ENCODE peak calls at places on chromosomes 7 and 10, in five cellular contexts. X is Kasumi-1, R is cardiac muscle cell, S is EH, V is HAP-1. M is an unnamed sample.

GRCh38 chr7:93108003-93108402 is 9.8 kb downstream of the SAMD9 start:
- DNase-seq in X (no peak), R (no peak), S (no peak), V (no peak), M (no peak)

GRCh38 chr10:86960863-86961434 is 2.5 kb downstream of the SNCG start:
- DNase-seq in X (no peak), R (no peak), S (no peak), V (no peak), M (no peak)

GRCh38 chr7:23093111-23093510 is 12.5 kb upstream of the KLHL7 start:
- DNase-seq in X (no peak), R (no peak), S (peak), V (peak), M (no peak)

GRCh38 chr10:70350501-70350900 is 31.9 kb downstream of the LRRC20 start:
- DNase-seq in X (no peak), R (no peak), S (no peak), V (no peak), M (no peak)

GRCh38 chr7:66747385-66748126 is 7.0 kb downstream of the RABGEF1 start:
- DNase-seq in X (no peak), R (peak), S (peak), V (peak), M (no peak)

GRCh38 chr7:43758029-43758860 is at the start of gene BLVRA:
- DNase-seq in X (no peak), R (peak), S (peak), V (peak), M (peak)

GRCh38 chr7:132145466-132145865 is 430.8 kb downstream of the PLXNA4 start:
- DNase-seq in X (no peak), R (peak), S (peak), V (no peak), M (peak)

GRCh38 chr10:121112618-121113384 is 261.6 kb downstream of the WDR11 start:
- DNase-seq in X (no peak), R (peak), S (no peak), V (no peak), M (no peak)

GRCh38 chr10:6212266-6212640 is 9.5 kb downstream of the PFKFB3 start:
- DNase-seq in X (no peak), R (no peak), S (no peak), V (no peak), M (no peak)

GRCh38 chr10:18436902-18437301 is 214.5 kb downstream of the NSUN6 start:
- DNase-seq in X (no peak), R (no peak), S (no peak), V (no peak), M (no peak)

GRCh38 chr7:82327898-82328297 is 115.7 kb downstream of the CACNA2D1 start:
- DNase-seq in X (no peak), R (no peak), S (no peak), V (peak), M (no peak)

GRCh38 chr7:135977020-135977741 is at the start of gene MTPN:
- DNase-seq in X (peak), R (peak), S (peak), V (peak), M (peak)

GRCh38 chr7:55570939-55571338 is 1.4 kb downstream of the VOPP1 start:
- DNase-seq in X (no peak), R (peak), S (peak), V (peak), M (no peak)

GRCh38 chr7:33757563-33758165 is 147.7 kb upstream of the BMPER start:
- DNase-seq in X (peak), R (peak), S (peak), V (peak), M (peak)

GRCh38 chr10:11757452-11757819 is 15.3 kb downstream of the ECHDC3 start:
- DNase-seq in X (no peak), R (peak), S (peak), V (no peak), M (no peak)

GRCh38 chr7:137975768-137976167 is 26.1 kb downstream of the CREB3L2 start:
- DNase-seq in X (no peak), R (no peak), S (peak), V (no peak), M (no peak)

GRCh38 chr10:28533571-28534304 is 820 bp downstream of the WAC start:
- DNase-seq in X (peak), R (peak), S (peak), V (no peak), M (peak)

GRCh38 chr7:137682596-137682995 is 164.2 kb downstream of the DGKI start:
- DNase-seq in X (no peak), R (peak), S (peak), V (no peak), M (no peak)

GRCh38 chr10:34655286-34656170 is 159.6 kb downstream of the PARD3 start:
- DNase-seq in X (peak), R (peak), S (peak), V (peak), M (no peak)

GRCh38 chr7:94177441-94177840 is 173.3 kb upstream of the BET1 start:
- DNase-seq in X (no peak), R (no peak), S (no peak), V (no peak), M (no peak)

GRCh38 chr7:132337450-132338080 is 238.7 kb downstream of the PLXNA4 start:
- DNase-seq in X (no peak), R (no peak), S (no peak), V (no peak), M (no peak)

GRCh38 chr7:34165466-34165865 is 260.1 kb downstream of the BMPER start:
- DNase-seq in X (no peak), R (no peak), S (peak), V (no peak), M (peak)

GRCh38 chr7:98229991-98230745 is 18.9 kb downstream of the BHLHA15 start:
- DNase-seq in X (no peak), R (no peak), S (no peak), V (no peak), M (no peak)

GRCh38 chr10:110872145-110872983 is 636 bp downstream of the PDCD4 start:
- DNase-seq in X (peak), R (peak), S (peak), V (peak), M (peak)

GRCh38 chr7:95609277-95609971 is 13.1 kb upstream of the PDK4 start:
- DNase-seq in X (no peak), R (peak), S (peak), V (no peak), M (no peak)

GRCh38 chr10:12777840-12778585 is 223.5 kb downstream of the CCDC3 start:
- DNase-seq in X (no peak), R (no peak), S (no peak), V (peak), M (peak)

GRCh38 chr10:119642556-119643111 is 8.5 kb upstream of the BAG3 start:
- DNase-seq in X (no peak), R (no peak), S (no peak), V (no peak), M (no peak)

GRCh38 chr10:6327906-6328707 is 125.4 kb downstream of the PFKFB3 start:
- DNase-seq in X (no peak), R (no peak), S (no peak), V (no peak), M (peak)

GRCh38 chr10:75982611-75983369 is 551.4 kb downstream of the LRMDA start:
- DNase-seq in X (no peak), R (peak), S (peak), V (no peak), M (no peak)

GRCh38 chr7:124914298-124914697 is 15.3 kb downstream of the POT1 start:
- DNase-seq in X (no peak), R (no peak), S (no peak), V (no peak), M (no peak)

GRCh38 chr7:372939-373791 is 83.2 kb downstream of the FOXL3 start:
- DNase-seq in X (no peak), R (no peak), S (no peak), V (no peak), M (no peak)

GRCh38 chr7:142568430-142569097 is 180.7 kb upstream of the PRSS1 start:
- DNase-seq in X (peak), R (peak), S (peak), V (no peak), M (no peak)

GRCh38 chr10:132326925-132327324 is 5.1 kb upstream of the LRRC27 start:
- DNase-seq in X (no peak), R (no peak), S (no peak), V (no peak), M (no peak)

M was measured in cerebellum.